ENCODE peak calls at places on chromosomes 16 and 17, in ten cellular contexts. One of them, this sample, is unnamed.

GRCh38 chr17:32673964-32674363 is 187.2 kb downstream of the CDK5R1 start:
- DNase-seq in WERI-Rb-1: no peak
- DNase-seq in adrenal gland: no peak
- DNase-seq in psoas muscle: no peak
- DNase-seq in body of pancreas: no peak
- DNase-seq in PC-3: no peak
- DNase-seq in GM23338: no peak
- DNase-seq in fibroblast of lung: no peak
- DNase-seq in tibial artery: no peak
- DNase-seq in mesendoderm: peak
- DNase-seq in this sample: no peak

GRCh38 chr17:50903604-50904521 is 37.7 kb upstream of the TOB1 start:
- DNase-seq in psoas muscle: no peak
- DNase-seq in mesendoderm: no peak
- DNase-seq in tibial artery: no peak
- DNase-seq in body of pancreas: no peak
- DNase-seq in fibroblast of lung: peak
- DNase-seq in GM23338: no peak
- DNase-seq in PC-3: peak
- DNase-seq in adrenal gland: no peak
- DNase-seq in WERI-Rb-1: no peak
- DNase-seq in this sample: no peak

GRCh38 chr17:17448076-17448475 is 28.7 kb upstream of the MED9 start:
- DNase-seq in fibroblast of lung: no peak
- DNase-seq in psoas muscle: no peak
- DNase-seq in GM23338: no peak
- DNase-seq in adrenal gland: no peak
- DNase-seq in WERI-Rb-1: no peak
- DNase-seq in PC-3: no peak
- DNase-seq in body of pancreas: no peak
- DNase-seq in tibial artery: no peak
- DNase-seq in mesendoderm: no peak
- DNase-seq in this sample: no peak

GRCh38 chr17:81044764-81045589 is 10.0 kb downstream of the BAIAP2 start:
- DNase-seq in psoas muscle: peak
- DNase-seq in PC-3: peak
- DNase-seq in tibial artery: peak
- DNase-seq in fibroblast of lung: peak
- DNase-seq in GM23338: no peak
- DNase-seq in adrenal gland: peak
- DNase-seq in mesendoderm: no peak
- DNase-seq in body of pancreas: peak
- DNase-seq in WERI-Rb-1: no peak
- DNase-seq in this sample: peak

GRCh38 chr16:12113581-12114375 is 137.2 kb downstream of the SNX29 start:
- DNase-seq in psoas muscle: no peak
- DNase-seq in WERI-Rb-1: peak
- DNase-seq in mesendoderm: no peak
- DNase-seq in tibial artery: no peak
- DNase-seq in fibroblast of lung: no peak
- DNase-seq in adrenal gland: no peak
- DNase-seq in GM23338: no peak
- DNase-seq in PC-3: no peak
- DNase-seq in body of pancreas: no peak
- DNase-seq in this sample: no peak

GRCh38 chr16:2178321-2179106 is 17.9 kb downstream of the CASKIN1 start:
- DNase-seq in mesendoderm: peak
- DNase-seq in tibial artery: no peak
- DNase-seq in WERI-Rb-1: no peak
- DNase-seq in fibroblast of lung: peak
- DNase-seq in body of pancreas: no peak
- DNase-seq in adrenal gland: no peak
- DNase-seq in PC-3: no peak
- DNase-seq in psoas muscle: no peak
- DNase-seq in GM23338: peak
- DNase-seq in this sample: no peak

GRCh38 chr17:68437979-68438877 is 19.1 kb downstream of the WIPI1 start:
- DNase-seq in body of pancreas: peak
- DNase-seq in tibial artery: no peak
- DNase-seq in psoas muscle: no peak
- DNase-seq in adrenal gland: peak
- DNase-seq in mesendoderm: peak
- DNase-seq in PC-3: no peak
- DNase-seq in fibroblast of lung: no peak
- DNase-seq in WERI-Rb-1: no peak
- DNase-seq in GM23338: peak
- DNase-seq in this sample: no peak

GRCh38 chr17:14245002-14245401 is 8.3 kb upstream of the CDRT15 start:
- DNase-seq in GM23338: peak
- DNase-seq in adrenal gland: no peak
- DNase-seq in psoas muscle: no peak
- DNase-seq in WERI-Rb-1: no peak
- DNase-seq in mesendoderm: peak
- DNase-seq in PC-3: no peak
- DNase-seq in body of pancreas: no peak
- DNase-seq in tibial artery: no peak
- DNase-seq in fibroblast of lung: no peak
- DNase-seq in this sample: no peak

GRCh38 chr17:81662002-81662401 is 4.4 kb downstream of the OXLD1 start:
- DNase-seq in psoas muscle: no peak
- DNase-seq in adrenal gland: no peak
- DNase-seq in WERI-Rb-1: no peak
- DNase-seq in GM23338: no peak
- DNase-seq in tibial artery: no peak
- DNase-seq in PC-3: no peak
- DNase-seq in fibroblast of lung: no peak
- DNase-seq in body of pancreas: no peak
- DNase-seq in mesendoderm: no peak
- DNase-seq in this sample: no peak

GRCh38 chr16:4176794-4177438 is 60.7 kb upstream of the ADCY9 start:
- DNase-seq in tibial artery: no peak
- DNase-seq in fibroblast of lung: peak
- DNase-seq in PC-3: peak
- DNase-seq in psoas muscle: no peak
- DNase-seq in adrenal gland: peak
- DNase-seq in mesendoderm: peak
- DNase-seq in body of pancreas: no peak
- DNase-seq in WERI-Rb-1: no peak
- DNase-seq in GM23338: no peak
- DNase-seq in this sample: no peak

GRCh38 chr16:48526058-48526957 is 83.7 kb downstream of the N4BP1 start:
- DNase-seq in psoas muscle: no peak
- DNase-seq in GM23338: peak
- DNase-seq in tibial artery: no peak
- DNase-seq in fibroblast of lung: no peak
- DNase-seq in adrenal gland: no peak
- DNase-seq in PC-3: peak
- DNase-seq in mesendoderm: peak
- DNase-seq in WERI-Rb-1: peak
- DNase-seq in body of pancreas: peak
- DNase-seq in this sample: peak

GRCh38 chr16:84704253-84704652 is 4.5 kb downstream of the USP10 start:
- DNase-seq in fibroblast of lung: no peak
- DNase-seq in mesendoderm: no peak
- DNase-seq in psoas muscle: no peak
- DNase-seq in tibial artery: no peak
- DNase-seq in body of pancreas: no peak
- DNase-seq in WERI-Rb-1: no peak
- DNase-seq in PC-3: no peak
- DNase-seq in adrenal gland: peak
- DNase-seq in GM23338: no peak
- DNase-seq in this sample: no peak

GRCh38 chr16:84699147-84699711 is 571 bp upstream of the USP10 start:
- DNase-seq in fibroblast of lung: no peak
- DNase-seq in body of pancreas: no peak
- DNase-seq in adrenal gland: no peak
- DNase-seq in WERI-Rb-1: no peak
- DNase-seq in mesendoderm: no peak
- DNase-seq in tibial artery: no peak
- DNase-seq in GM23338: no peak
- DNase-seq in PC-3: peak
- DNase-seq in psoas muscle: no peak
- DNase-seq in this sample: no peak

GRCh38 chr16:84703671-84704070 is 3.9 kb downstream of the USP10 start:
- DNase-seq in mesendoderm: no peak
- DNase-seq in body of pancreas: no peak
- DNase-seq in psoas muscle: no peak
- DNase-seq in adrenal gland: no peak
- DNase-seq in tibial artery: no peak
- DNase-seq in PC-3: no peak
- DNase-seq in fibroblast of lung: no peak
- DNase-seq in GM23338: no peak
- DNase-seq in WERI-Rb-1: peak
- DNase-seq in this sample: no peak

GRCh38 chr16:84699712-84700517 is at the start of gene USP10:
- DNase-seq in tibial artery: peak
- DNase-seq in WERI-Rb-1: peak
- DNase-seq in GM23338: peak
- DNase-seq in mesendoderm: peak
- DNase-seq in psoas muscle: peak
- DNase-seq in fibroblast of lung: peak
- DNase-seq in body of pancreas: peak
- DNase-seq in adrenal gland: peak
- DNase-seq in PC-3: peak
- DNase-seq in this sample: peak

GRCh38 chr16:84700518-84701277 is 898 bp downstream of the USP10 start:
- DNase-seq in fibroblast of lung: peak
- DNase-seq in GM23338: peak
- DNase-seq in body of pancreas: no peak
- DNase-seq in WERI-Rb-1: no peak
- DNase-seq in tibial artery: no peak
- DNase-seq in psoas muscle: no peak
- DNase-seq in adrenal gland: peak
- DNase-seq in mesendoderm: peak
- DNase-seq in PC-3: peak
- DNase-seq in this sample: no peak
- H3K27ac ChIP-seq in fibroblast of lung: peak
- H3K27ac ChIP-seq in GM23338: peak
- H3K27ac ChIP-seq in body of pancreas: peak
- H3K27ac ChIP-seq in WERI-Rb-1: peak
- H3K27ac ChIP-seq in tibial artery: peak
- H3K27ac ChIP-seq in psoas muscle: peak
- H3K27ac ChIP-seq in adrenal gland: peak
- H3K27ac ChIP-seq in mesendoderm: peak
- H3K27ac ChIP-seq in PC-3: peak
- H3K27ac ChIP-seq in this sample: peak

GRCh38 chr17:40103082-40103741 is 2.8 kb upstream of the NR1D1 start:
- DNase-seq in body of pancreas: no peak
- DNase-seq in GM23338: peak
- DNase-seq in fibroblast of lung: no peak
- DNase-seq in psoas muscle: no peak
- DNase-seq in PC-3: no peak
- DNase-seq in tibial artery: no peak
- DNase-seq in mesendoderm: no peak
- DNase-seq in WERI-Rb-1: no peak
- DNase-seq in adrenal gland: no peak
- DNase-seq in this sample: no peak
- H3K27ac ChIP-seq in body of pancreas: peak
- H3K27ac ChIP-seq in GM23338: no peak
- H3K27ac ChIP-seq in fibroblast of lung: no peak
- H3K27ac ChIP-seq in psoas muscle: peak
- H3K27ac ChIP-seq in PC-3: peak
- H3K27ac ChIP-seq in tibial artery: peak
- H3K27ac ChIP-seq in mesendoderm: no peak
- H3K27ac ChIP-seq in WERI-Rb-1: no peak
- H3K27ac ChIP-seq in adrenal gland: peak
- H3K27ac ChIP-seq in this sample: peak

GRCh38 chr17:4073983-4074830 is 68.6 kb downstream of the ZZEF1 start:
- DNase-seq in psoas muscle: peak
- DNase-seq in WERI-Rb-1: no peak
- DNase-seq in GM23338: no peak
- DNase-seq in fibroblast of lung: no peak
- DNase-seq in mesendoderm: no peak
- DNase-seq in tibial artery: no peak
- DNase-seq in PC-3: no peak
- DNase-seq in adrenal gland: peak
- DNase-seq in body of pancreas: no peak
- DNase-seq in this sample: no peak

GRCh38 chr17:4074831-4075495 is 67.9 kb downstream of the ZZEF1 start:
- DNase-seq in body of pancreas: peak
- DNase-seq in PC-3: peak
- DNase-seq in psoas muscle: no peak
- DNase-seq in fibroblast of lung: peak
- DNase-seq in GM23338: peak
- DNase-seq in adrenal gland: no peak
- DNase-seq in mesendoderm: peak
- DNase-seq in WERI-Rb-1: no peak
- DNase-seq in tibial artery: no peak
- DNase-seq in this sample: no peak

GRCh38 chr17:4068918-4069317 is 73.9 kb downstream of the ZZEF1 start:
- DNase-seq in body of pancreas: peak
- DNase-seq in psoas muscle: no peak
- DNase-seq in GM23338: no peak
- DNase-seq in PC-3: no peak
- DNase-seq in mesendoderm: no peak
- DNase-seq in tibial artery: no peak
- DNase-seq in WERI-Rb-1: no peak
- DNase-seq in adrenal gland: no peak
- DNase-seq in fibroblast of lung: no peak
- DNase-seq in this sample: no peak

DNA sequence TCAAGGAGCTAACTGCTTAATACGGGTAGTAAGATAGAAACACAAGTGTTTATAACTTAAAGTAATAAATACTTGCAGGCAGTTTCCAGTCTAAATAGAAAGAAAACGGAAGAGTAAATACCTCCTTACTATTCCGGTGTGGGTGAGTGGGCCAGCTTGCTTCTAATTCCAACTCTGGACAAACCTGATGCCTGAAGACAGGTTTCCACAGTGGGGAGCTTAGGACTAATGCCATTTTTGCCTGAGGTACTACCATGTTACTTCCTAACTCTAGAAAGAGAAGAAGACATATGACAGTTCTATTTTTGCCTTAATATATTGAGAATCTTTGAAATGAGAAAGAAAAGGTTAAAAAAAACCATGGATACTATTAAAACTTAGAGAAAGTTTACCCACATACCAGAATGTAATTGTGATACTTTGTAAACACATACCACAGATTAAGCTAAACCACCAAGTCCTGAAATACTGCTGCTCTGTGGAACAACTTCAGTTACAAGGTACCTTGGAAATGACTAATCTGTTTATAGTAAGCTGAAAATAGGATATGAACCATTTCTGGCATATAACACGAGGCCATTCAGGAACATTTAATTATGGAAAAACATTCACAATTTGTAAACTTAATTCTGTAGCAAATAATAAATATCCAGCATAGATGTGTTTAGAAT is 70.2 kb downstream of the ZZEF1 start:
- DNase-seq in adrenal gland: no peak
- DNase-seq in WERI-Rb-1: no peak
- DNase-seq in body of pancreas: no peak
- DNase-seq in psoas muscle: no peak
- DNase-seq in GM23338: no peak
- DNase-seq in PC-3: peak
- DNase-seq in tibial artery: no peak
- DNase-seq in fibroblast of lung: peak
- DNase-seq in mesendoderm: no peak
- DNase-seq in this sample: no peak
- H3K27ac ChIP-seq in adrenal gland: no peak
- H3K27ac ChIP-seq in WERI-Rb-1: no peak
- H3K27ac ChIP-seq in body of pancreas: peak
- H3K27ac ChIP-seq in psoas muscle: peak
- H3K27ac ChIP-seq in GM23338: no peak
- H3K27ac ChIP-seq in PC-3: peak
- H3K27ac ChIP-seq in tibial artery: peak
- H3K27ac ChIP-seq in fibroblast of lung: peak
- H3K27ac ChIP-seq in mesendoderm: no peak
- H3K27ac ChIP-seq in this sample: no peak

GRCh38 chr16:72008424-72009216 is at the start of gene DHODH:
- DNase-seq in WERI-Rb-1: peak
- DNase-seq in tibial artery: peak
- DNase-seq in psoas muscle: peak
- DNase-seq in body of pancreas: peak
- DNase-seq in mesendoderm: peak
- DNase-seq in GM23338: peak
- DNase-seq in adrenal gland: peak
- DNase-seq in fibroblast of lung: peak
- DNase-seq in PC-3: peak
- DNase-seq in this sample: peak
- H3K27ac ChIP-seq in WERI-Rb-1: peak
- H3K27ac ChIP-seq in tibial artery: peak
- H3K27ac ChIP-seq in psoas muscle: peak
- H3K27ac ChIP-seq in body of pancreas: peak
- H3K27ac ChIP-seq in mesendoderm: no peak
- H3K27ac ChIP-seq in GM23338: peak
- H3K27ac ChIP-seq in adrenal gland: no peak
- H3K27ac ChIP-seq in fibroblast of lung: peak
- H3K27ac ChIP-seq in PC-3: no peak
- H3K27ac ChIP-seq in this sample: peak

This sample was measured in suprapubic skin.